ENCODE peak calls at places on chromosomes 2 and 18, in eight cellular contexts. A is hypothalamus; L is endodermal cell; K is iPS DF 19.7; I is fibroblast of mammary gland; O is GM19239; F is type B pancreatic cell; S is stimulated activated naive B cell treated with anti-CD40 and anti-IgM and Interleukin-4, amounts not matched to agents 10 μg/mL and 1 μg/mL and 100 μg/mL, for 72 hours. D is an unnamed sample.

GRCh38 chr2:140178224-140178623 is 1398.0 kb upstream of the NXPH2 start:
- DNase-seq in A (no peak), L (no peak), K (no peak), I (no peak), O (no peak), F (no peak), S (no peak), D (no peak)

GRCh38 chr2:227377461-227378351 is 1.4 kb downstream of the TM4SF20 start:
- DNase-seq in A (no peak), L (no peak), K (no peak), I (no peak), O (no peak), F (no peak), S (no peak), D (no peak)

GRCh38 chr2:132824716-132825115 is 154.7 kb upstream of the LYPD1 start:
- DNase-seq in A (no peak), L (no peak), K (no peak), I (no peak), O (no peak), F (no peak), S (no peak), D (no peak)

GRCh38 chr2:144382848-144383247 is 137.1 kb downstream of the ZEB2 start:
- DNase-seq in A (no peak), L (no peak), K (no peak), I (no peak), O (peak), F (no peak), S (peak), D (no peak)

GRCh38 chr2:155377178-155377780 is 678.8 kb downstream of the KCNJ3 start:
- DNase-seq in A (no peak), L (no peak), K (no peak), I (peak), O (no peak), F (no peak), S (no peak), D (no peak)

GRCh38 chr2:178530128-178530527 is 49.9 kb downstream of the PLEKHA3 start:
- DNase-seq in A (no peak), L (no peak), K (no peak), I (no peak), O (no peak), F (no peak), S (no peak), D (no peak)

GRCh38 chr18:6058941-6059340 is 163.6 kb upstream of the TMEM200C start:
- DNase-seq in A (no peak), L (no peak), K (no peak), I (peak), O (no peak), F (no peak), S (no peak), D (no peak)

GRCh38 chr2:200993097-200993496 is 29.6 kb upstream of the ORC2 start:
- DNase-seq in A (no peak), L (no peak), K (no peak), I (peak), O (no peak), F (no peak), S (no peak), D (no peak)

GRCh38 chr2:19114754-19115231 is 243.6 kb downstream of the OSR1 start:
- DNase-seq in A (no peak), L (no peak), K (no peak), I (no peak), O (no peak), F (no peak), S (no peak), D (no peak)